ENCODE peak calls at places on chromosomes 4 and X, in seven cellular contexts. One of them, this sample, is unnamed.

GRCh38 chrX:20312018-20312417 is 45.3 kb upstream of the RPS6KA3 start:
- ATAC-seq in GM12878: no peak
- ATAC-seq in K562: no peak
- ATAC-seq in Panc1: no peak
- ATAC-seq in GM23338: no peak
- ATAC-seq in HCT116: no peak
- ATAC-seq in HepG2: no peak
- ATAC-seq in this sample: no peak

GRCh38 chr4:182699825-182700224 is 217.4 kb downstream of the DCTD start:
- ATAC-seq in GM12878: no peak
- ATAC-seq in K562: no peak
- ATAC-seq in Panc1: no peak
- ATAC-seq in GM23338: no peak
- ATAC-seq in HCT116: no peak
- ATAC-seq in HepG2: no peak
- ATAC-seq in this sample: no peak

GRCh38 chr4:16537926-16538325 is 311.7 kb upstream of the TAPT1 start:
- ATAC-seq in GM12878: no peak
- ATAC-seq in K562: no peak
- ATAC-seq in Panc1: no peak
- ATAC-seq in GM23338: no peak
- ATAC-seq in HCT116: no peak
- ATAC-seq in HepG2: no peak
- ATAC-seq in this sample: no peak

GRCh38 chr4:174198396-174199179 is 84.9 kb downstream of the FBXO8 start:
- ATAC-seq in GM12878: no peak
- ATAC-seq in K562: peak
- ATAC-seq in Panc1: peak
- ATAC-seq in GM23338: no peak
- ATAC-seq in HCT116: no peak
- ATAC-seq in HepG2: no peak
- ATAC-seq in this sample: no peak

GRCh38 chr4:170278481-170278880 is 188.7 kb upstream of the AADAT start:
- ATAC-seq in GM12878: peak
- ATAC-seq in K562: no peak
- ATAC-seq in Panc1: no peak
- ATAC-seq in GM23338: no peak
- ATAC-seq in HCT116: no peak
- ATAC-seq in HepG2: no peak
- ATAC-seq in this sample: no peak

GRCh38 chr4:25702848-25703247 is 47.2 kb downstream of the SLC34A2 start:
- ATAC-seq in GM12878: no peak
- ATAC-seq in K562: no peak
- ATAC-seq in Panc1: no peak
- ATAC-seq in GM23338: no peak
- ATAC-seq in HCT116: no peak
- ATAC-seq in HepG2: no peak
- ATAC-seq in this sample: no peak

GRCh38 chr4:8559524-8560264 is 20.5 kb upstream of the GPR78 start:
- ATAC-seq in GM12878: no peak
- ATAC-seq in K562: peak
- ATAC-seq in Panc1: no peak
- ATAC-seq in GM23338: no peak
- ATAC-seq in HCT116: no peak
- ATAC-seq in HepG2: no peak
- ATAC-seq in this sample: no peak

GRCh38 chr4:183747931-183748664 is 89.0 kb downstream of the TRAPPC11 start:
- ATAC-seq in GM12878: no peak
- ATAC-seq in K562: no peak
- ATAC-seq in Panc1: no peak
- ATAC-seq in GM23338: no peak
- ATAC-seq in HCT116: no peak
- ATAC-seq in HepG2: no peak
- ATAC-seq in this sample: no peak

GRCh38 chrX:118226060-118226428 is 109.4 kb upstream of the KLHL13 start:
- ATAC-seq in GM12878: peak
- ATAC-seq in K562: peak
- ATAC-seq in Panc1: peak
- ATAC-seq in GM23338: peak
- ATAC-seq in HCT116: peak
- ATAC-seq in HepG2: peak
- ATAC-seq in this sample: no peak

GRCh38 chr4:136749988-136750387 is 782.3 kb downstream of the PCDH18 start:
- ATAC-seq in GM12878: no peak
- ATAC-seq in K562: no peak
- ATAC-seq in Panc1: no peak
- ATAC-seq in GM23338: no peak
- ATAC-seq in HCT116: no peak
- ATAC-seq in HepG2: no peak
- ATAC-seq in this sample: no peak

GRCh38 chr4:106587558-106587957 is 219.0 kb upstream of the GIMD1 start:
- ATAC-seq in GM12878: no peak
- ATAC-seq in K562: no peak
- ATAC-seq in Panc1: no peak
- ATAC-seq in GM23338: no peak
- ATAC-seq in HCT116: no peak
- ATAC-seq in HepG2: no peak
- ATAC-seq in this sample: no peak

DNA sequence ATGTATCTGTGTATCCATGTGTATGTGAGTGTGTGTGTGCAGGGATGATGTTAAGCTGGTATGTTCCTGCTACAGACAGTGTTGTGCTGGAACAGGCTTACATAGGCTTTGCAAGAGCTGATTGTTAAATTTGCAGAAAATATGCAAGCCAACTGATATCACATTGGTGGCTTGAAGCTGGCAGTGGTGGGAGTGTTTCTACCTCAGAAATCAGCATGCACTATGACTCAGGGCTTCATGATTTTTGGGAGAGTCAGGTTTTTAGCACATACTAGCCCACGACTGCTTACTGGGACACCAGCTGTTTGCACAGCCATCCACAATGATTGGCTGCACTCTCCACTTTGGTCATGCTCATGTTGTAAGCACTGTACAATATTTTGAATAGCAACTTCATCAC is 261.8 kb downstream of the DHX15 start:
- ATAC-seq in GM12878: no peak
- ATAC-seq in K562: no peak
- ATAC-seq in Panc1: no peak
- ATAC-seq in GM23338: peak
- ATAC-seq in HCT116: no peak
- ATAC-seq in HepG2: no peak
- ATAC-seq in this sample: peak
- H3K4me3 ChIP-seq in GM12878: no peak
- H3K4me3 ChIP-seq in K562: no peak
- H3K4me3 ChIP-seq in Panc1: no peak
- H3K4me3 ChIP-seq in GM23338: peak
- H3K4me3 ChIP-seq in HCT116: no peak
- H3K4me3 ChIP-seq in HepG2: no peak
- H3K4me3 ChIP-seq in this sample: no peak

GRCh38 chrX:18887821-18888205 is 96.1 kb downstream of the PHKA2 start:
- ATAC-seq in GM12878: no peak
- ATAC-seq in K562: no peak
- ATAC-seq in Panc1: no peak
- ATAC-seq in GM23338: no peak
- ATAC-seq in HCT116: no peak
- ATAC-seq in HepG2: no peak
- ATAC-seq in this sample: no peak

GRCh38 chrX:18886005-18886343 is 97.9 kb downstream of the PHKA2 start:
- ATAC-seq in GM12878: peak
- ATAC-seq in K562: no peak
- ATAC-seq in Panc1: no peak
- ATAC-seq in GM23338: peak
- ATAC-seq in HCT116: peak
- ATAC-seq in HepG2: peak
- ATAC-seq in this sample: peak

GRCh38 chrX:18887177-18887820 is 96.6 kb downstream of the PHKA2 start:
- ATAC-seq in GM12878: no peak
- ATAC-seq in K562: no peak
- ATAC-seq in Panc1: no peak
- ATAC-seq in GM23338: peak
- ATAC-seq in HCT116: no peak
- ATAC-seq in HepG2: peak
- ATAC-seq in this sample: no peak

GRCh38 chrX:18885317-18886004 is 98.5 kb downstream of the PHKA2 start:
- ATAC-seq in GM12878: peak
- ATAC-seq in K562: no peak
- ATAC-seq in Panc1: no peak
- ATAC-seq in GM23338: no peak
- ATAC-seq in HCT116: no peak
- ATAC-seq in HepG2: peak
- ATAC-seq in this sample: peak

GRCh38 chrX:18886344-18887161 is 97.4 kb downstream of the PHKA2 start:
- ATAC-seq in GM12878: peak
- ATAC-seq in K562: peak
- ATAC-seq in Panc1: peak
- ATAC-seq in GM23338: peak
- ATAC-seq in HCT116: peak
- ATAC-seq in HepG2: peak
- ATAC-seq in this sample: peak
- TF ChIP-seq POLR2AphosphoS5 in GM12878: no peak
- TF ChIP-seq POLR2AphosphoS5 in K562: no peak
- TF ChIP-seq POLR2AphosphoS5 in Panc1: no peak
- TF ChIP-seq POLR2AphosphoS5 in GM23338: peak
- TF ChIP-seq POLR2AphosphoS5 in HCT116: peak
- TF ChIP-seq POLR2AphosphoS5 in HepG2: no peak
- TF ChIP-seq POLR2AphosphoS5 in this sample: peak

GRCh38 chrX:68719904-68720614 is 72.6 kb downstream of the STARD8 start:
- ATAC-seq in GM12878: peak
- ATAC-seq in K562: peak
- ATAC-seq in Panc1: peak
- ATAC-seq in GM23338: peak
- ATAC-seq in HCT116: peak
- ATAC-seq in HepG2: peak
- ATAC-seq in this sample: no peak
- TF ChIP-seq CTCF in GM12878: no peak
- TF ChIP-seq CTCF in K562: peak
- TF ChIP-seq CTCF in Panc1: no peak
- TF ChIP-seq CTCF in GM23338: peak
- TF ChIP-seq CTCF in HCT116: no peak
- TF ChIP-seq CTCF in HepG2: peak
- TF ChIP-seq CTCF in this sample: no peak

GRCh38 chr4:76341063-76341462 is 34.5 kb downstream of the STBD1 start:
- ATAC-seq in GM12878: no peak
- ATAC-seq in K562: peak
- ATAC-seq in Panc1: no peak
- ATAC-seq in GM23338: no peak
- ATAC-seq in HCT116: no peak
- ATAC-seq in HepG2: no peak
- ATAC-seq in this sample: peak

GRCh38 chr4:76342191-76342590 is 35.7 kb downstream of the STBD1 start:
- ATAC-seq in GM12878: no peak
- ATAC-seq in K562: no peak
- ATAC-seq in Panc1: no peak
- ATAC-seq in GM23338: no peak
- ATAC-seq in HCT116: no peak
- ATAC-seq in HepG2: no peak
- ATAC-seq in this sample: no peak

GRCh38 chr4:76339364-76339763 is 32.8 kb downstream of the STBD1 start:
- ATAC-seq in GM12878: no peak
- ATAC-seq in K562: no peak
- ATAC-seq in Panc1: no peak
- ATAC-seq in GM23338: no peak
- ATAC-seq in HCT116: no peak
- ATAC-seq in HepG2: peak
- ATAC-seq in this sample: no peak

GRCh38 chr4:76342803-76343202 is 36.3 kb downstream of the STBD1 start:
- ATAC-seq in GM12878: no peak
- ATAC-seq in K562: no peak
- ATAC-seq in Panc1: no peak
- ATAC-seq in GM23338: no peak
- ATAC-seq in HCT116: no peak
- ATAC-seq in HepG2: no peak
- ATAC-seq in this sample: no peak
- H3K4me3 ChIP-seq in GM12878: no peak
- H3K4me3 ChIP-seq in K562: no peak
- H3K4me3 ChIP-seq in Panc1: no peak
- H3K4me3 ChIP-seq in GM23338: no peak
- H3K4me3 ChIP-seq in HCT116: no peak
- H3K4me3 ChIP-seq in HepG2: no peak
- H3K4me3 ChIP-seq in this sample: no peak

DNA sequence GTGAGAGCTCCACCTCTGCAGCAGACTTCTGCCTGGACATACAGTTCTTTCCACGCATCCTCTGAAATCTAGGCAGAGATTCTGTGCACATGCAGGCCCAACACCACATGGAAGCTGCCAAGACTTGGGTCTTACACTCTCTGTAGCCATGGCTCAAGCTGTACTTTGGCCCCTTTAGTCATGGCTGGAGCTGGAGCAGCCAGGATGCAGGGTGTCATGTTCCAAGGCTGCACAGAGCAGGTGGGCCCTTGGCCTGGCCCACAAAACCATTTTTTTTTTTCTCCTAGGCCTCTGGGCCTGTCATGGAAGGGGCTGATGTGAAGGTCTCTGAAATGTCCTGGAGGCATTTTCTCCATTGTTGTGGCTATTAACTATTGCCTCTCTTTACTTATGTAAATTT is 990.5 kb upstream of the ADGRL3 start:
- ATAC-seq in GM12878: no peak
- ATAC-seq in K562: no peak
- ATAC-seq in Panc1: no peak
- ATAC-seq in GM23338: no peak
- ATAC-seq in HCT116: no peak
- ATAC-seq in HepG2: peak
- ATAC-seq in this sample: no peak
- TF ChIP-seq POLR2AphosphoS5 in GM12878: no peak
- TF ChIP-seq POLR2AphosphoS5 in K562: no peak
- TF ChIP-seq POLR2AphosphoS5 in Panc1: no peak
- TF ChIP-seq POLR2AphosphoS5 in GM23338: no peak
- TF ChIP-seq POLR2AphosphoS5 in HCT116: no peak
- TF ChIP-seq POLR2AphosphoS5 in HepG2: no peak
- TF ChIP-seq POLR2AphosphoS5 in this sample: no peak

GRCh38 chrX:154374361-154375155 is at the start of gene FLNA:
- ATAC-seq in GM12878: no peak
- ATAC-seq in K562: no peak
- ATAC-seq in Panc1: no peak
- ATAC-seq in GM23338: no peak
- ATAC-seq in HCT116: no peak
- ATAC-seq in HepG2: peak
- ATAC-seq in this sample: peak
- TF ChIP-seq CTCF in GM12878: peak
- TF ChIP-seq CTCF in K562: peak
- TF ChIP-seq CTCF in Panc1: no peak
- TF ChIP-seq CTCF in GM23338: no peak
- TF ChIP-seq CTCF in HCT116: no peak
- TF ChIP-seq CTCF in HepG2: peak
- TF ChIP-seq CTCF in this sample: no peak